ENCODE peak calls at places on chromosomes 6 and 20, in seven cellular contexts. G is WTC11, U is HCT116, W is HEK293T, A is HepG2, N is K562, K is GM12878. X is an unnamed sample.

GRCh38 chr6:13289789-13290318 is 38.5 kb downstream of the TBC1D7 start:
- DNase-seq in G (no peak), U (no peak), W (no peak), A (peak; percentile 98), N (peak; percentile 21), K (no peak), X (no peak)

GRCh38 chr6:53044071-53044470 is 21.1 kb upstream of the FBXO9 start:
- DNase-seq in G (peak; percentile 28), U (no peak), W (no peak), A (no peak), N (no peak), K (no peak), X (no peak)

GRCh38 chr6:21840428-21840827 is 246.9 kb downstream of the SOX4 start:
- DNase-seq in G (no peak), U (no peak), W (no peak), A (no peak), N (no peak), K (no peak), X (no peak)

GRCh38 chr6:31901953-31902643 is at the start of gene ZBTB12:
- DNase-seq in G (peak; percentile 96), U (peak; percentile 89), W (peak; percentile 87), A (peak; percentile 96), N (peak; percentile 98), K (peak; percentile 73), X (peak; percentile 86)

GRCh38 chr6:6840831-6841263 is 252.3 kb downstream of the LY86 start:
- DNase-seq in G (no peak), U (no peak), W (no peak), A (no peak), N (no peak), K (no peak), X (no peak)

GRCh38 chr6:42532038-42532669 is 31.7 kb upstream of the UBR2 start:
- DNase-seq in G (no peak), U (peak; percentile 79), W (peak; percentile 68), A (peak; percentile 64), N (peak; percentile 80), K (no peak), X (no peak)

GRCh38 chr6:35094183-35094582 is 47.0 kb downstream of the TCP11 start:
- DNase-seq in G (no peak), U (no peak), W (no peak), A (no peak), N (no peak), K (no peak), X (no peak)

GRCh38 chr20:47269309-47270165 is 87.0 kb downstream of the ZMYND8 start:
- DNase-seq in G (no peak), U (no peak), W (no peak), A (no peak), N (no peak), K (no peak), X (no peak)

GRCh38 chr6:37700266-37700973 is 2.7 kb upstream of the MDGA1 start:
- DNase-seq in G (no peak), U (no peak), W (no peak), A (peak; percentile 36), N (no peak), K (no peak), X (no peak)

GRCh38 chr20:37519508-37520416 is 1.3 kb upstream of the NNAT start:
- DNase-seq in G (peak; percentile 46), U (no peak), W (peak; percentile 39), A (peak; percentile 70), N (peak; percentile 46), K (no peak), X (peak; percentile 67)

GRCh38 chr6:147559016-147559415 is 50.5 kb downstream of the SAMD5 start:
- DNase-seq in G (no peak), U (no peak), W (no peak), A (no peak), N (no peak), K (no peak), X (no peak)

GRCh38 chr6:125014157-125014957 is 52.1 kb downstream of the RNF217 start:
- DNase-seq in G (no peak), U (no peak), W (no peak), A (no peak), N (no peak), K (no peak), X (no peak)

GRCh38 chr6:46584586-46584985 is 68.0 kb downstream of the CYP39A1 start:
- DNase-seq in G (no peak), U (no peak), W (no peak), A (no peak), N (no peak), K (no peak), X (no peak)

GRCh38 chr6:3228791-3229565 is 1.5 kb upstream of the TUBB2B start:
- DNase-seq in G (peak; percentile 66), U (no peak), W (no peak), A (no peak), N (peak; percentile 28), K (no peak), X (peak; percentile 81)

GRCh38 chr20:62487564-62488086 is 11.8 kb upstream of the GATA5 start:
- DNase-seq in G (no peak), U (no peak), W (no peak), A (peak; percentile 75), N (peak; percentile 89), K (no peak), X (no peak)

GRCh38 chr20:44287272-44288097 is 23.5 kb downstream of the FITM2 start:
- DNase-seq in G (no peak), U (no peak), W (no peak), A (peak; percentile 66), N (no peak), K (no peak), X (no peak)

GRCh38 chr20:50146732-50147662 is 6.5 kb downstream of the PEDS1 start:
- DNase-seq in G (no peak), U (no peak), W (no peak), A (no peak), N (peak; percentile 51), K (peak; percentile 45), X (no peak)

GRCh38 chr20:60086936-60087562 is 128.8 kb downstream of the CDH26 start:
- DNase-seq in G (no peak), U (no peak), W (no peak), A (no peak), N (no peak), K (no peak), X (no peak)

GRCh38 chr20:36454664-36455427 is 86.5 kb upstream of the MYL9 start:
- DNase-seq in G (peak; percentile 50), U (no peak), W (no peak), A (peak; percentile 68), N (no peak), K (no peak), X (peak; percentile 54)

GRCh38 chr6:33204165-33204414 is 365 bp upstream of the HSD17B8 start:
- DNase-seq in G (no peak), U (no peak), W (no peak), A (no peak), N (no peak), K (no peak), X (no peak)

GRCh38 chr6:65646494-65647035 is 60.5 kb downstream of the EYS start:
- DNase-seq in G (no peak), U (no peak), W (no peak), A (no peak), N (no peak), K (no peak), X (no peak)
- TF ChIP-seq SP1 in G (no peak), U (no peak), W (no peak), A (no peak), N (no peak), K (no peak), X (no peak)

GRCh38 chr20:54123587-54124180 is 50.1 kb downstream of the CYP24A1 start:
- DNase-seq in G (peak; percentile 65), U (peak; percentile 100), W (no peak), A (peak; percentile 100), N (no peak), K (no peak), X (peak; percentile 79)
- TF ChIP-seq SP1 in G (no peak), U (peak; percentile 99), W (no peak), A (no peak), N (no peak), K (no peak), X (peak; percentile 18)

DNA sequence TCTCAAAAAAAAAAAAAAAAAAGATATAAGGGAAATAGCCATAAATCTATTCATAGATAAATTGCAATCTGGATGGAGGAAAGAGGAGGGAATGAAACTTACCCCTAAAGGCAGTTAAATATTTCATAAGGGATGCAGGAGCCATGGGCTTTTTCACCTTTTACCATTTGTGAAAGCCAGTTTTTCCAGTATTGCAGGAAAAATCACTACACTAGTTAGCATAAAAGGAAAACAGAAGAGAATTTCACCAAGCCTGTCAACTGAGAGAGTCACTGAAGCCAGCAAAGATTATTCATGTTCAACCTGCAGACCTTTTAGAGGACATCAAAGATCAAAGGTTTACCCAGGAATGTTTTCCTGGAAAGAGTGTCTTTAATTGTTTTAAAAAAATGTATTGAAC is 969.7 kb downstream of the KIF16B start:
- DNase-seq in G (no peak), U (no peak), W (no peak), A (no peak), N (no peak), K (no peak), X (no peak)
- TF ChIP-seq SP1 in G (no peak), U (no peak), W (no peak), A (no peak), N (no peak), K (no peak), X (no peak)

GRCh38 chr20:17558154-17558940 is 11.5 kb upstream of the DSTN start:
- DNase-seq in G (no peak), U (peak; percentile 88), W (peak; percentile 22), A (peak; percentile 83), N (peak; percentile 30), K (no peak), X (peak; percentile 45)

GRCh38 chr20:17556842-17557674 is 12.8 kb upstream of the DSTN start:
- DNase-seq in G (no peak), U (no peak), W (no peak), A (no peak), N (no peak), K (no peak), X (no peak)

GRCh38 chr20:17559338-17559737 is 10.5 kb upstream of the DSTN start:
- DNase-seq in G (no peak), U (no peak), W (no peak), A (no peak), N (no peak), K (no peak), X (peak; percentile 39)

GRCh38 chr20:17558941-17559304 is 11.0 kb upstream of the DSTN start:
- DNase-seq in G (no peak), U (no peak), W (no peak), A (no peak), N (no peak), K (no peak), X (no peak)

GRCh38 chr20:17557675-17558006 is 12.2 kb upstream of the DSTN start:
- DNase-seq in G (no peak), U (peak; percentile 78), W (no peak), A (peak; percentile 50), N (peak; percentile 7), K (no peak), X (no peak)
- TF ChIP-seq SP1 in G (no peak), U (peak; percentile 92), W (no peak), A (no peak), N (no peak), K (no peak), X (no peak)

DNA sequence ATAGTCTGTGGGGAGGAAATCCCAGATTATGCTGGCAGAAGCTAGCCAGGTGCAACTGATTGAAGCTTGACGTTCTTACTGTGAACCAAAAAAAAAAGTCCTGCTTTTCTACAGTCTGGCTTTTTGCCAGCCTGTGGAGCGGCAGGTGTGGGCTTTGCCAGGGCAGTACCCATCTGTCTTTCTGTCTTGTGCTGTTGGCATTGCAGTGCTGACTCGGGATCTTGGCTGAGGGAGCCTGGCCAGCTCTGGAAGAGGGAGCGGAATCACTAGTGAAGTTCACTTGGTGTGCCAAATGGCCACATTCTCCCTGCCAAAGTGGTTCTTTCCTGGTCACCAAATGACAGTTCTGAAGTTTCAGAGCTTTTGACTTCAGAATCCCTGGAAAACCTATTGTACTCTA is 5.0 kb downstream of the KIF3B start:
- DNase-seq in G (no peak), U (no peak), W (no peak), A (no peak), N (no peak), K (no peak), X (no peak)
- TF ChIP-seq SP1 in G (no peak), U (no peak), W (no peak), A (no peak), N (no peak), K (no peak), X (no peak)